ENCODE peak calls at places on chromosome 18, in eight cellular contexts. L is progenitor cell of endocrine pancreas, A is endothelial cell, W is GM12865, V is OCI-LY7, D is brain microvascular endothelial cell, Z is GM13977, C is body of pancreas. P is an unnamed sample.

GRCh38 chr18:8848541-8848940 is 143.2 kb downstream of the MTCL1 start:
- DNase-seq in L (no peak), A (no peak), W (no peak), V (no peak), D (no peak), Z (no peak), C (no peak), P (no peak)

GRCh38 chr18:23735021-23735464 is 45.8 kb downstream of the LAMA3 start:
- DNase-seq in L (no peak), A (no peak), W (peak), V (no peak), D (peak), Z (no peak), C (no peak), P (no peak)

GRCh38 chr18:67402543-67402942 is 114.0 kb downstream of the DSEL start:
- DNase-seq in L (no peak), A (no peak), W (no peak), V (no peak), D (peak), Z (no peak), C (no peak), P (no peak)

GRCh38 chr18:22052405-22053105 is 116.8 kb upstream of the GATA6 start:
- DNase-seq in L (no peak), A (no peak), W (no peak), V (no peak), D (no peak), Z (no peak), C (no peak), P (no peak)

GRCh38 chr18:7592305-7593071 is 25.4 kb downstream of the PTPRM start:
- DNase-seq in L (no peak), A (peak), W (no peak), V (no peak), D (no peak), Z (no peak), C (no peak), P (no peak)

GRCh38 chr18:69109686-69110085 is 291.0 kb upstream of the DOK6 start:
- DNase-seq in L (no peak), A (no peak), W (no peak), V (no peak), D (peak), Z (no peak), C (no peak), P (no peak)

GRCh38 chr18:2917255-2918047 is 70.6 kb downstream of the EMILIN2 start:
- DNase-seq in L (no peak), A (no peak), W (no peak), V (peak), D (no peak), Z (no peak), C (no peak), P (no peak)

GRCh38 chr18:33472554-33472953 is 32.0 kb upstream of the CCDC178 start:
- DNase-seq in L (no peak), A (no peak), W (no peak), V (no peak), D (no peak), Z (no peak), C (no peak), P (no peak)

GRCh38 chr18:7872569-7872968 is 305.5 kb downstream of the PTPRM start:
- DNase-seq in L (no peak), A (no peak), W (no peak), V (no peak), D (peak), Z (no peak), C (no peak), P (no peak)

GRCh38 chr18:65255417-65255816 is 495.4 kb upstream of the CDH7 start:
- DNase-seq in L (no peak), A (no peak), W (no peak), V (no peak), D (no peak), Z (no peak), C (no peak), P (no peak)

GRCh38 chr18:78782951-78783563 is 196.6 kb upstream of the SALL3 start:
- DNase-seq in L (no peak), A (no peak), W (no peak), V (no peak), D (no peak), Z (no peak), C (no peak), P (no peak)

GRCh38 chr18:78780719-78781600 is 198.7 kb upstream of the SALL3 start:
- DNase-seq in L (no peak), A (no peak), W (no peak), V (no peak), D (no peak), Z (no peak), C (peak), P (no peak)

GRCh38 chr18:78783564-78783960 is 196.1 kb upstream of the SALL3 start:
- DNase-seq in L (no peak), A (no peak), W (no peak), V (no peak), D (no peak), Z (no peak), C (no peak), P (no peak)

GRCh38 chr18:78779996-78780718 is 199.5 kb upstream of the SALL3 start:
- DNase-seq in L (no peak), A (no peak), W (no peak), V (no peak), D (no peak), Z (no peak), C (no peak), P (no peak)

GRCh38 chr18:78781601-78781960 is 198.0 kb upstream of the SALL3 start:
- DNase-seq in L (no peak), A (no peak), W (no peak), V (no peak), D (no peak), Z (no peak), C (no peak), P (no peak)
- TF ChIP-seq CTCF in L (no peak), A (no peak), W (no peak), V (no peak), D (no peak), Z (no peak), C (no peak), P (no peak)

GRCh38 chr18:56563568-56563967 is 74.8 kb downstream of the TXNL1 start:
- DNase-seq in L (no peak), A (peak), W (peak), V (peak), D (no peak), Z (no peak), C (no peak), P (no peak)
- TF ChIP-seq CTCF in L (peak), A (peak), W (peak), V (peak), D (peak), Z (peak), C (no peak), P (no peak)

GRCh38 chr18:75857558-75857957 is 430.1 kb upstream of the SMIM21 start:
- DNase-seq in L (no peak), A (no peak), W (no peak), V (no peak), D (no peak), Z (no peak), C (no peak), P (no peak)

GRCh38 chr18:75854808-75855207 is 427.3 kb upstream of the SMIM21 start:
- DNase-seq in L (no peak), A (no peak), W (no peak), V (no peak), D (no peak), Z (no peak), C (no peak), P (no peak)

GRCh38 chr18:75858754-75859153 is 431.3 kb upstream of the SMIM21 start:
- DNase-seq in L (no peak), A (no peak), W (no peak), V (no peak), D (no peak), Z (no peak), C (no peak), P (no peak)

GRCh38 chr18:75859533-75859932 is 432.0 kb upstream of the SMIM21 start:
- DNase-seq in L (no peak), A (no peak), W (no peak), V (no peak), D (no peak), Z (no peak), C (no peak), P (no peak)

DNA sequence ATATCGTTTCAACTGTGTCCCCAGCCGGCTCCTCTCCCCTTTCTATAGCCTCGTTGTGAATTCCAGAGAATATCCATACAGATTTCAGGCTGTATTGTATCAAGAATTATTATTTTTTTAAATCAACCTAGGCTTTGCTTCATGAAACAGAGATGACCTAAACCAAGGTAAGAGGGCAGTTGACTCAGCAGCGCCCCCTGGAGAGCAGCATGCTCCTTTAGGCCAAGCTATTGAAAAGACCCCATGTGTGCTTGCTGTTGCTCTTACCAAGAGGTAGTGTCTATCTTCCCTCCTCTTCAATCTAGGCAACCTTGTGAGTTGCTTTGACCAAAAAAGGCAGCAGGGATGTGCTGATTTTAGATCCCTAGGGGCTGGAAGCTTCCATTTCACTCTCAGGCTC is 426.7 kb upstream of the SMIM21 start:
- DNase-seq in L (no peak), A (peak), W (peak), V (peak), D (no peak), Z (no peak), C (no peak), P (no peak)
- TF ChIP-seq CTCF in L (peak), A (peak), W (peak), V (peak), D (peak), Z (peak), C (no peak), P (peak)

DNA sequence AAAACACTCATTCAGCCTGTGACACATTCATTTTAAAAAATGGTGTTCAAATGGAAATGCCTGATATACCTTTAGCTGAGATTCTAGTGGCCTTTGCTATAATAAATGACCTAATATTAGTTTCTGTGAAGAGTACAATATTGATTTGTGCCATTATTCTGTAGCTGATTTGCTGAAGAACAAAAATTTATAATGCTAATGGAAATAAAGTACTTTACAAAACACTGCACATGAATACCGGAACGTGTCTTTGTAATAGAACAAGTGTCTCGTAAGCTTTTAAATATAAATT is 138.7 kb downstream of the WDR7 start:
- DNase-seq in L (no peak), A (no peak), W (no peak), V (no peak), D (no peak), Z (no peak), C (no peak), P (no peak)
- TF ChIP-seq CTCF in L (no peak), A (peak), W (no peak), V (peak), D (no peak), Z (no peak), C (no peak), P (no peak)

GRCh38 chr18:50982802-50983179 is 15.0 kb downstream of the ELAC1 start:
- DNase-seq in L (no peak), A (no peak), W (no peak), V (no peak), D (peak), Z (no peak), C (no peak), P (no peak)
- TF ChIP-seq CTCF in L (no peak), A (peak), W (no peak), V (peak), D (no peak), Z (peak), C (no peak), P (no peak)

GRCh38 chr18:49096021-49096420 is 145.3 kb upstream of the SMAD7 start:
- DNase-seq in L (no peak), A (no peak), W (no peak), V (no peak), D (no peak), Z (no peak), C (no peak), P (no peak)
- TF ChIP-seq CTCF in L (no peak), A (no peak), W (no peak), V (peak), D (no peak), Z (no peak), C (no peak), P (no peak)

GRCh38 chr18:61845212-61845611 is 47.6 kb downstream of the RNF152 start:
- DNase-seq in L (no peak), A (no peak), W (no peak), V (no peak), D (no peak), Z (no peak), C (no peak), P (no peak)

GRCh38 chr18:61844726-61845125 is 48.1 kb downstream of the RNF152 start:
- DNase-seq in L (no peak), A (no peak), W (no peak), V (no peak), D (no peak), Z (no peak), C (no peak), P (no peak)

GRCh38 chr18:61850756-61851155 is 42.1 kb downstream of the RNF152 start:
- DNase-seq in L (no peak), A (no peak), W (peak), V (no peak), D (no peak), Z (no peak), C (no peak), P (no peak)

GRCh38 chr18:61851279-61851678 is 41.5 kb downstream of the RNF152 start:
- DNase-seq in L (no peak), A (no peak), W (no peak), V (no peak), D (no peak), Z (no peak), C (no peak), P (no peak)

DNA sequence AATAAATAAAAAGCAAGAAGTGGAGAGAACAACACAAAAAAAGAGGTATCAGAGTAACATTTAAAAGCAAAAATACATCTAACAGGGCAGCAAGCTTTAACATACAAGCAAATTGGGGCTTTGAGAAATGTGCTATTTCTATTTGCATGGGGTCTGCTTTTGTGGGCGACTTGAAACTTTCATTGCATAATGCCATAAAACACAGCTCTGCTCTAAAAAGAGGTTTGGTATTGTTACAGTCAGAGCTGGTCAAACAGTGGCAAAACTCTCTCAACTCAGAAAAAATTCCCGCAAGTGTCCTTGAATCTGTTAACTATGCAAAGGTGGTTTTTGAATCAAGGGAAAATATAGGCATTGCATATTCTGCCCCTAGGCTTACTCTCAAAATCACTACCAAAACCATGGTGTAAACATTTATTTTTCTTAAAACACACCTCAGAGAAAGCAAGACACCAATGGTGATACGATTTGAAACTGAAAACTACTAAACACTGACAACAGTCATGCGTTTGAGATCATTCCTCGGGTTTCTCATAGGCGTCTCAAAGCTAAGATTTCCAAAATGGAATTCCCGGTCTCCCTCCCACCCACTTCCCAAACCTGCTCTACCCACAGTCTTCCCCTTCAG is 45.5 kb downstream of the RNF152 start:
- DNase-seq in L (no peak), A (no peak), W (peak), V (no peak), D (no peak), Z (no peak), C (no peak), P (no peak)
- TF ChIP-seq CTCF in L (no peak), A (no peak), W (no peak), V (no peak), D (no peak), Z (no peak), C (no peak), P (no peak)

DNA sequence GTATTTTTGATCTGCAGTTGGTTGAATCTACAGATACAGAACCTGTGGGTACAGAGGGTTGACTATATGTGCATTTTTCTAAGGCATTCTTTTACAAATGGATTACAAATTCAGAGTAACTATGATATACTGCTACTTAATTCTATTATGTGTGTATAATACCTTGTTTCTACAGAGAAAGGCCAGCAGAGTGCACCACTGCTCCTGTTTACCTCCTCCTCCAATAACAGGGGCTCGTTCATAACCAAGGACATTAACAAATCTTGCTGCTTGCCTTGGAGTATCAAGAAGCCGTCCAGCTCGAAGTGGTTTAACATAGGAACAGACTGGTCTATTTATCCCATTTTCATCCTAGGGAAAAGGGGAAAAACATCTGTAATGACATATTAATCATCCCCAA is 16.4 kb downstream of the CEP76 start:
- DNase-seq in L (no peak), A (no peak), W (peak), V (peak), D (peak), Z (no peak), C (no peak), P (no peak)
- TF ChIP-seq CTCF in L (peak), A (no peak), W (no peak), V (peak), D (peak), Z (no peak), C (no peak), P (peak)

GRCh38 chr18:56541340-56541739 is 97.1 kb downstream of the TXNL1 start:
- DNase-seq in L (no peak), A (no peak), W (no peak), V (no peak), D (no peak), Z (no peak), C (no peak), P (no peak)

GRCh38 chr18:56541790-56542189 is 96.6 kb downstream of the TXNL1 start:
- DNase-seq in L (no peak), A (no peak), W (peak), V (no peak), D (no peak), Z (no peak), C (no peak), P (no peak)

GRCh38 chr18:56538756-56539155 is 99.6 kb downstream of the TXNL1 start:
- DNase-seq in L (no peak), A (no peak), W (no peak), V (no peak), D (peak), Z (no peak), C (no peak), P (no peak)

GRCh38 chr18:56545539-56545938 is 92.9 kb downstream of the TXNL1 start:
- DNase-seq in L (no peak), A (no peak), W (no peak), V (no peak), D (no peak), Z (no peak), C (no peak), P (no peak)

GRCh38 chr18:56542488-56542887 is 95.9 kb downstream of the TXNL1 start:
- DNase-seq in L (no peak), A (no peak), W (no peak), V (no peak), D (no peak), Z (no peak), C (no peak), P (no peak)
- TF ChIP-seq CTCF in L (no peak), A (no peak), W (no peak), V (no peak), D (no peak), Z (no peak), C (no peak), P (no peak)

P was measured in D721Med.